ENCODE peak calls at places on chromosomes 12 and 14, in four cellular contexts. N is astrocyte of the spinal cord, L is heart right ventricle, I is AG04449. Y is an unnamed sample.

GRCh38 chr12:77402726-77403125 is 337.4 kb upstream of the E2F7 start:
- DNase-seq in I (peak; percentile 36), L (no peak), N (peak; percentile 54), Y (no peak)

GRCh38 chr12:4190376-4191063 is 83.0 kb upstream of the CCND2 start:
- DNase-seq in I (no peak), N (no peak), L (no peak), Y (no peak)

GRCh38 chr14:76917759-76918175 is 91.6 kb downstream of the LRRC74A start:
- DNase-seq in N (peak; percentile 30), L (peak; percentile 76), I (no peak), Y (no peak)

GRCh38 chr12:102883204-102883799 is 33.7 kb downstream of the PAH start:
- DNase-seq in N (peak; percentile 16), L (peak; percentile 36), I (no peak), Y (no peak)

GRCh38 chr14:67251573-67252226 is 10.5 kb downstream of the PALS1 start:
- DNase-seq in L (no peak), N (peak; percentile 54), I (no peak), Y (no peak)

GRCh38 chr12:82650627-82651337 is 35.9 kb upstream of the TMTC2 start:
- DNase-seq in I (no peak), N (peak; percentile 41), L (no peak), Y (no peak)

GRCh38 chr12:124904306-124905098 is 9.9 kb downstream of the UBC start:
- DNase-seq in N (peak; percentile 77), L (peak; percentile 79), I (no peak), Y (no peak)

GRCh38 chr12:3752741-3753486 is at the start of gene CRACR2A:
- DNase-seq in I (no peak), L (peak; percentile 81), N (peak; percentile 60), Y (peak; percentile 6)

GRCh38 chr14:91128699-91129098 is 14.8 kb downstream of the DGLUCY start:
- DNase-seq in L (no peak), I (no peak), N (no peak), Y (no peak)

GRCh38 chr12:95179011-95179410 is 38.3 kb downstream of the FGD6 start:
- DNase-seq in L (no peak), N (no peak), I (no peak), Y (no peak)

GRCh38 chr14:105207460-105207901 is 26.4 kb upstream of the NUDT14 start:
- DNase-seq in N (no peak), I (no peak), L (peak; percentile 65), Y (no peak)
- TF ChIP-seq CTCF in N (peak; percentile 18), I (peak; percentile 5), L (peak; percentile 31), Y (no peak)

DNA sequence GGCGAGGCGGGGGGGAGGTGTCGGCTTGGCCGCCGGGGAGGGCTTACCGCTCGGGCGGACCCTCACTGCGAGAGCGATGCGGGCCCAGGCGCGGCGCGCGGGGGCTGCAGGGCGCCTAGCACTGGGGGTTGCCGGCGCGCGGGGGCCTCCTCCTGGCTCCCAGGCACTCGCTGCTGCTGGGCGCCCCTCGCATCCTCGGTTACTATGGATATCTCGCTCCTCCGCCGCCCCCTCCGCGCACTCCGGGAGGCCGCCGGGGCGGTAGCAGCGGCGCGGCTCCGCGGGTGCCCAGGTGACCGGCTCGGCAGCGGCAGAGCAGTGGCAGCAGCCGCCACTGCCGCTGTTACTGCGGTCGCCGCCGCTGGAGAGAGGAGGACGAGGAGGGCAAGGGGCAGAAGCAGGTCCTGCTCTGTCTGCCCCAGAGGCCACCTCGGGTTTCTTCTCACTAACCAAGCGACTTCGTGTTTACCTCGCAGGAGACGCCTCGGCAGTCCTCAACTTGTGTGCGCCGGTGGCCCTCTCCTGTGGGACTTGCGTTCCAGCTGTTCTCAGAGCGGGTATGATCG is 250.1 kb downstream of the APAF1 start:
- DNase-seq in N (no peak), I (no peak), L (no peak), Y (no peak)
- H3K4me3 ChIP-seq in N (no peak overlapping the region), I (no peak overlapping the region), L (no peak overlapping the region), Y (no peak overlapping the region)

DNA sequence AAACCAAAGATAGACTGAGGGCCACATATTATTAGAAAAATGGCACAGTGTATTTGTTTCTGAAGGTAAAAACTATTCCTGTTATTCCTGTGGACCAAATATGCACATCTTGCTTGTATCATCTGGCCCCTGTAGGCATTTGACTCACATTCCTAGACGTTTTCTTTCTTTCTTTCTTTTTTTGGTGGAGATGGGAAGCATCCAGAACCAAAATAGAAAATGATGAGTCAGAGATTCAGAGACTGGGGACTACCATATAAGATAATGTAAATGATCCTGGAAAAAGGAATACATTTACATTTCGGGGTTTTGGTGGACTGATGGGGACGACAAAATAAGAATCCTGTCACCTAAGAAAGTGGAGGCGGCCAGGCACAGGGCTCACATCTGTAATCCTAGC is 24.2 kb downstream of the TRIM9 start:
- DNase-seq in N (no peak), I (no peak), L (no peak), Y (no peak)
- TF ChIP-seq CTCF in N (no peak), I (no peak), L (no peak), Y (no peak)

DNA sequence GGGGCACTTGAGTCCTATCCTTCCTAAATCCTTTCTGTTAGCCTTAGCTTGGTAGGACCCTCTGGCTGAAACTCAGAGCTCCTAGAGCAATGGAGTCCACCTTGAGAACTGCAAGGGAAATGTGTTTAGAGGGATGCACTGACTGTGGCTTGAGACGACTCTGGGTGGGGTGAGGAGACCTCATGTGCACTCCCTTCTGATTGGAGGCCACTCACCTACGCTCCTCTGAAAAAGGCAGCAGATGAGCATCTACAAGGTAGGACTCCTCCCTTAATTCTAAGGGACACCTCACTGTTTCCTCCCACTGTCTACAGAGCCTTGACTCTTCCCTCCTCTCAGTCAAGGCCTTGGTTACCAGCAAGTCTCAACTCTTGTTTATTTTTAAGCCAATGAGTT is 1.0 kb downstream of the MAP3K12 start:
- DNase-seq in N (no peak), I (no peak), L (no peak), Y (no peak)
- H3K4me3 ChIP-seq in N (peak overlapping the region; percentile 73), I (peak overlapping the region; percentile 83), L (no peak overlapping the region), Y (peak overlapping the region; percentile 87)

DNA sequence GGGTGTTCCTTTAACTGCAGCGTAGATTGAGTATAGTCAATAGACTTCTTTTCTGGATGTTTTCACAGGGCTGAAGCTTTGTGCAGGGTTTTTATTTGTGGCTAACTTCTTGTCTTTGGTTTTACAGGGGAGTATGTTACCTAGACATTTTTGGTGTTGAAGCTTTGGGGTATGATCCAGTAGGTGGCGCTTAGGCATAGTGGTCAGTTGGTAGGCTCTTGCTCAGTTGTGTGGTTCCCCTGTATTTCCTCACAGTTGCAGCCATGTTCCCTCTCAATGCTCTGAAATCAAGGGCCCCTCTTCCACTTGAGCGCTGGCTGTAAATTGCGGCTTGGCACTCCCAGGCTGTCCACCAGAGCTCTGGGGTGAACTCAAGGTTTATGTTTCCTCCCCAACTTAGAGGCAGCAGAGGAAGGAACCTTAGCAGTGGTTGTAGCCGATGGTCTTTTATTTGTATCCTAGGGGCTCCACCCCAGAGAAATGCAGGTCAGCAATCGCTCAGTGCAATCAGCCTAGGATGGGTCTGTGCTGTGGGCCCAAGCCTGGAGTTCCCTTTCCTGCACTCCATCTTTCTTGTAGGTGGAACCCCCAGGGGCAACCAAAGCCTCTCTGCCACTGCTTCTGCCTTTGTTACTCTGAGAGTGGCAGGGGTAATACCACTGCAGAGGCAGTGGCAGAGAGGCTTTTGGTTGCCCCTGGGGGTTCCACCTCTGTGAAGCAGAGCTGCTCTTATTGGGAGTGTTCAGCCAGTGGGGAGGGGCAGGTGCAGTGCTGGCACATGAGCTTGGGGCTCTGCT is 55.1 kb downstream of the CMAS start:
- DNase-seq in N (peak; percentile 70), I (peak; percentile 5), L (no peak), Y (peak; percentile 15)
- TF ChIP-seq CTCF in N (peak; percentile 68), I (peak; percentile 33), L (peak; percentile 63), Y (peak; percentile 63)

GRCh38 chr14:102084931-102085330 is 1.9 kb downstream of the HSP90AA1 start:
- DNase-seq in L (no peak), N (no peak), I (no peak), Y (no peak)

GRCh38 chr14:102086972-102087761 is at the start of gene HSP90AA1:
- DNase-seq in N (peak; percentile 92), L (peak; percentile 95), I (no peak), Y (peak; percentile 62)

GRCh38 chr14:102087762-102088011 is 843 bp upstream of the HSP90AA1 start:
- DNase-seq in I (no peak), L (no peak), N (no peak), Y (no peak)

GRCh38 chr14:102086346-102086971 is 385 bp downstream of the HSP90AA1 start:
- DNase-seq in N (peak; percentile 60), I (no peak), L (peak; percentile 54), Y (peak; percentile 29)

GRCh38 chr14:102085503-102085902 is 1.3 kb downstream of the HSP90AA1 start:
- DNase-seq in I (no peak), N (no peak), L (no peak), Y (no peak)
- H3K4me3 ChIP-seq in I (peak overlapping the region; percentile 82), N (peak overlapping the region; percentile 80), L (peak overlapping the region; percentile 99), Y (peak overlapping the region; percentile 83)

GRCh38 chr14:79275367-79275655 is 936.0 kb downstream of the DIO2 start:
- DNase-seq in N (no peak), L (no peak), I (no peak), Y (no peak)

GRCh38 chr14:79278798-79279644 is 932.3 kb downstream of the DIO2 start:
- DNase-seq in L (peak; percentile 59), N (peak; percentile 91), I (peak; percentile 54), Y (peak; percentile 46)

GRCh38 chr14:79278286-79278797 is 933.0 kb downstream of the DIO2 start:
- DNase-seq in I (no peak), N (no peak), L (peak; percentile 7), Y (no peak)

GRCh38 chr14:79271122-79271521 is 940.2 kb downstream of the DIO2 start:
- DNase-seq in I (no peak), L (no peak), N (no peak), Y (no peak)

DNA sequence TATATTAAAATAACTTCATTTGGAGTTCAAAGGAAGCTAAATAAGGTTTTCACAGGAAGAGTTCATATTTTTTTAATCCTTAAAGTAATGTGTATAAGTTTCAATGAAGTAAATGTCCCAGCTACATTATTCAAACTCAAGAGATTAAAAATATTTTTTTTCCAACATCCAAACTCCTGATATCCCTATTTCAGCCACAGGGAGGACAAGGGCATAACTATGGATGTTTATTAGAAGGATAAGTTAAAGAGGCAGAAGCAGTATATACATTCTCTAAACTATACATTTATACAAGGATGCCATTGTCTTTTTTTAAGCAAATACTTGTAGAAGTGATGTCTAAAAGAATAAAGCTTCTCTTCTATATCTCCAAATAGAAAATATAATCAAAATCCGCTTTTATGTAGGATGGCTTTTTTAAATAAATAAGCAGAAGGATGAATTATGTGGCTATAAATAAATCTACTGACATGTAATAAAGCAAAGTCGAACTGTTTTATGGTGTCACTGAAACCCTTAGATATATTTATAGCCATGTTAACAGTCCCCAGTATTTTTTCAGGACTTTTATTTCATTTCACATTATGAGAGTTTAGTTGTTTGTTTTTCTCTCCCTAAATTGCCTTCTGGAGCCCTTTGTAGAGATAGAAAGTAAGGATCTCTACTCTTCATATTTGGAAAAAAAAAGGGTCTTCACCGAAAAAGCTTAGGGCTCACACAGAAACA is 936.5 kb downstream of the DIO2 start:
- DNase-seq in L (no peak), I (no peak), N (no peak), Y (no peak)
- TF ChIP-seq CTCF in L (no peak), I (peak; percentile 32), N (peak; percentile 26), Y (peak; percentile 48)